ENCODE peak calls at places on chromosomes 16 and 17, in seven cellular contexts. One of them, this sample, is unnamed.

GRCh38 chr17:65634533-65634932 is 73.1 kb upstream of the AXIN2 start:
- DNase-seq in K562: no peak
- DNase-seq in HCT116: no peak
- DNase-seq in GM12878: no peak
- DNase-seq in SK-N-SH: no peak
- DNase-seq in HepG2: peak
- DNase-seq in H1: no peak
- DNase-seq in this sample: no peak

GRCh38 chr16:30948087-30948955 is 547 bp upstream of the ORAI3 start:
- DNase-seq in K562: peak
- DNase-seq in HCT116: peak
- DNase-seq in GM12878: no peak
- DNase-seq in SK-N-SH: peak
- DNase-seq in HepG2: peak
- DNase-seq in H1: peak
- DNase-seq in this sample: peak

GRCh38 chr17:49747632-49748031 is 16.3 kb downstream of the FAM117A start:
- DNase-seq in K562: no peak
- DNase-seq in HCT116: no peak
- DNase-seq in GM12878: no peak
- DNase-seq in SK-N-SH: no peak
- DNase-seq in HepG2: peak
- DNase-seq in H1: no peak
- DNase-seq in this sample: no peak

GRCh38 chr16:68257251-68257905 is 6.9 kb upstream of the SLC7A6 start:
- DNase-seq in K562: no peak
- DNase-seq in HCT116: no peak
- DNase-seq in GM12878: no peak
- DNase-seq in SK-N-SH: no peak
- DNase-seq in HepG2: no peak
- DNase-seq in H1: no peak
- DNase-seq in this sample: peak

GRCh38 chr16:46763147-46763546 is 15.0 kb upstream of the MYLK3 start:
- DNase-seq in K562: no peak
- DNase-seq in HCT116: no peak
- DNase-seq in GM12878: no peak
- DNase-seq in SK-N-SH: no peak
- DNase-seq in HepG2: no peak
- DNase-seq in H1: no peak
- DNase-seq in this sample: no peak

GRCh38 chr17:13825526-13826040 is 223.9 kb upstream of the HS3ST3A1 start:
- DNase-seq in K562: no peak
- DNase-seq in HCT116: no peak
- DNase-seq in GM12878: no peak
- DNase-seq in SK-N-SH: no peak
- DNase-seq in HepG2: no peak
- DNase-seq in H1: no peak
- DNase-seq in this sample: no peak

GRCh38 chr17:32747856-32748255 is 129.1 kb downstream of the MYO1D start:
- DNase-seq in K562: no peak
- DNase-seq in HCT116: no peak
- DNase-seq in GM12878: no peak
- DNase-seq in SK-N-SH: no peak
- DNase-seq in HepG2: peak
- DNase-seq in H1: no peak
- DNase-seq in this sample: no peak

GRCh38 chr16:9279661-9280060 is 188.2 kb downstream of the HAPSTR1 start:
- DNase-seq in K562: no peak
- DNase-seq in HCT116: no peak
- DNase-seq in GM12878: no peak
- DNase-seq in SK-N-SH: no peak
- DNase-seq in HepG2: no peak
- DNase-seq in H1: no peak
- DNase-seq in this sample: no peak

GRCh38 chr17:58783380-58783779 is 27.7 kb downstream of the PPM1E start:
- DNase-seq in K562: no peak
- DNase-seq in HCT116: no peak
- DNase-seq in GM12878: no peak
- DNase-seq in SK-N-SH: no peak
- DNase-seq in HepG2: no peak
- DNase-seq in H1: no peak
- DNase-seq in this sample: no peak

GRCh38 chr17:73901249-73901648 is 257.0 kb upstream of the SDK2 start:
- DNase-seq in K562: no peak
- DNase-seq in HCT116: no peak
- DNase-seq in GM12878: no peak
- DNase-seq in SK-N-SH: no peak
- DNase-seq in HepG2: no peak
- DNase-seq in H1: no peak
- DNase-seq in this sample: no peak

GRCh38 chr17:65170839-65171238 is 33.7 kb downstream of the RGS9 start:
- DNase-seq in K562: no peak
- DNase-seq in HCT116: no peak
- DNase-seq in GM12878: no peak
- DNase-seq in SK-N-SH: no peak
- DNase-seq in HepG2: peak
- DNase-seq in H1: no peak
- DNase-seq in this sample: peak

GRCh38 chr17:55238197-55238930 is 26.4 kb upstream of the HLF start:
- DNase-seq in K562: peak
- DNase-seq in HCT116: peak
- DNase-seq in GM12878: peak
- DNase-seq in SK-N-SH: peak
- DNase-seq in HepG2: peak
- DNase-seq in H1: peak
- DNase-seq in this sample: peak

GRCh38 chr16:89565506-89566372 is 5.3 kb downstream of the RPL13 start:
- DNase-seq in K562: peak
- DNase-seq in HCT116: peak
- DNase-seq in GM12878: no peak
- DNase-seq in SK-N-SH: peak
- DNase-seq in HepG2: peak
- DNase-seq in H1: no peak
- DNase-seq in this sample: peak

GRCh38 chr17:38444151-38444550 is 15.9 kb downstream of the ARHGAP23 start:
- DNase-seq in K562: peak
- DNase-seq in HCT116: no peak
- DNase-seq in GM12878: no peak
- DNase-seq in SK-N-SH: peak
- DNase-seq in HepG2: peak
- DNase-seq in H1: no peak
- DNase-seq in this sample: peak

GRCh38 chr16:54422159-54422558 is 135.6 kb upstream of the IRX3 start:
- DNase-seq in K562: no peak
- DNase-seq in HCT116: no peak
- DNase-seq in GM12878: no peak
- DNase-seq in SK-N-SH: no peak
- DNase-seq in HepG2: no peak
- DNase-seq in H1: no peak
- DNase-seq in this sample: no peak

GRCh38 chr16:2716948-2717347 is 3.1 kb downstream of the PRSS27 start:
- DNase-seq in K562: no peak
- DNase-seq in HCT116: no peak
- DNase-seq in GM12878: no peak
- DNase-seq in SK-N-SH: no peak
- DNase-seq in HepG2: no peak
- DNase-seq in H1: no peak
- DNase-seq in this sample: no peak
- TF ChIP-seq JUND in K562: no peak
- TF ChIP-seq JUND in HCT116: no peak
- TF ChIP-seq JUND in GM12878: no peak
- TF ChIP-seq JUND in SK-N-SH: no peak
- TF ChIP-seq JUND in HepG2: no peak
- TF ChIP-seq JUND in H1: no peak
- TF ChIP-seq JUND in this sample: no peak

DNA sequence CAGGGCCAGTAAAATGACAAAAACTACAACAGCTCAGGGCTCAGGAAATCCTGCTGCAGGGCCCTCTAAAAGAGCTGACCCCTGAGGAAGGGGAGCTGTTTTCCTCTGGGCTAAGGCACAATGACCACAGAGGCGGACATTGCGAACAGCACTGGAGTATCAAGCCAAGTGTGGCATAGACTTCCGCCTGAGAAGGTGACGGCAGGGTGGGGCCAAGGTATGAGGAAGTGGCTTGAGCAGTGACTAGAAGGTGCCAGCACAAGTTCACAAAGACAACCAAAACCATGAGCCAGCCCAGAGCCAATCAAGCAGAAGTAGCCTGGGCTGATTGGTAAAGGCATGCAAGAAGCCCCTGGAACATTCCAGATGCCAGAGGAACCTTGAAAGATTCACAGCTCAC is 13.9 kb downstream of the ERN2 start:
- DNase-seq in K562: no peak
- DNase-seq in HCT116: peak
- DNase-seq in GM12878: no peak
- DNase-seq in SK-N-SH: no peak
- DNase-seq in HepG2: no peak
- DNase-seq in H1: no peak
- DNase-seq in this sample: no peak
- TF ChIP-seq JUND in K562: no peak
- TF ChIP-seq JUND in HCT116: no peak
- TF ChIP-seq JUND in GM12878: no peak
- TF ChIP-seq JUND in SK-N-SH: no peak
- TF ChIP-seq JUND in HepG2: no peak
- TF ChIP-seq JUND in H1: no peak
- TF ChIP-seq JUND in this sample: no peak

DNA sequence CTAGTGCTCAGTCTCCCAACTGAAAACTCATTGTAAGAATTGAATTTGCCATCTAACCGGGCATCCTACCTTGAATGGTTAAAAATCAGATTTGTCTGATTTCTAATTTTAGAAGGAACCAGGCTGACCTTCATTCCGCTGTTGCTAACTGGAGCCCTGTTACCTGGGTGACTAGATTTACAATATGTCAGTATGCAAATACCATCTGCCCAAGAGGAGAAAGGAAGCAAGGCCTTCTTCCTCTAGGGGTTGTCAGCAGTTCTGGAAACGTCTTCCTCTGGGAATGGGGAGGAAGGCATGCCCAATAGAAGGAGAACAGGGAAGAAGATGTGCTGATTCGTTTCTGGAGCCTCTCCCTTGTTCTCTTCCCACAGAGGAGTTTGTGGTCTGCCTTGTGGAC is 137.9 kb downstream of the PITPNC1 start:
- DNase-seq in K562: no peak
- DNase-seq in HCT116: no peak
- DNase-seq in GM12878: no peak
- DNase-seq in SK-N-SH: no peak
- DNase-seq in HepG2: no peak
- DNase-seq in H1: no peak
- DNase-seq in this sample: peak
- TF ChIP-seq JUND in K562: no peak
- TF ChIP-seq JUND in HCT116: no peak
- TF ChIP-seq JUND in GM12878: no peak
- TF ChIP-seq JUND in SK-N-SH: no peak
- TF ChIP-seq JUND in HepG2: no peak
- TF ChIP-seq JUND in H1: no peak
- TF ChIP-seq JUND in this sample: no peak

DNA sequence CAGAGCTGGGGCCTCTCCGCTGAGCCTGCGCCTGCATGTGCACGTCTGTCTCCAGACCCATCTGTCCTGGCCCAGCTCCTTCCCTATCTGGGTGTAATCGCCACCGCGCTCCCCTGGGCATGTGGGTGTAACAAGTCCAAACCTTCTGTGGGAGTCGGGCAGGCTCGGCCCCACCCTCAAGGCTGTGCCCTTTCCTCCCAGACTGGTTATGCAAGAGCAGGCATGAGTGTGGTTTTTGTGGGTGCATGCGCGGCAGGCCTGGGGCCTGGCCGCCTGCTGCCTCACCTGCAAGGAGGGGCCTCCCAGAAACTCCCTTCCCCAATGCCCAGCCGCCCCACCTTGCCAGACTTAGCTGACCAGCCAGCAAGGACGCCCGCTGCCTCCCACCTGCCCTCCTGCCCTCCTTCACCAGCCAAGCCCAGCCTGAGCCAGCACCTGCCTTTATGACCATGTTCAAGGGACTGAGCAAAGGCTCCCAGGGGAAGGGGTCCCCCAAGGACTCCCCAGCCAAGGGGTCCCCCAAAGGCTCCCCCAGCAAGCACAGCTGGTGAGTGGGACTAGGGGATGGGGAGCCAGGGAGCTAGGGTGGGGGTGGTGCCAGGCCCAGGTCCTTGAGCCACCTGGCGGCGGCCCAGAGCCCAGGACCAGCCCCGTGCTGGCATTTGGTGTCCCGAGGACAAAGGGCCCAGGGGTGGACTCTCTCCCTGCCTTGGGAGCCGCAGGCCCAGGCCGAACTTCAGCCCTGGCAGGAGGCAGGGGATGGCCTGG is at the start of gene EVPLL:
- DNase-seq in K562: no peak
- DNase-seq in HCT116: no peak
- DNase-seq in GM12878: no peak
- DNase-seq in SK-N-SH: peak
- DNase-seq in HepG2: no peak
- DNase-seq in H1: no peak
- DNase-seq in this sample: peak
- TF ChIP-seq JUND in K562: no peak
- TF ChIP-seq JUND in HCT116: no peak
- TF ChIP-seq JUND in GM12878: no peak
- TF ChIP-seq JUND in SK-N-SH: no peak
- TF ChIP-seq JUND in HepG2: no peak
- TF ChIP-seq JUND in H1: no peak
- TF ChIP-seq JUND in this sample: no peak

DNA sequence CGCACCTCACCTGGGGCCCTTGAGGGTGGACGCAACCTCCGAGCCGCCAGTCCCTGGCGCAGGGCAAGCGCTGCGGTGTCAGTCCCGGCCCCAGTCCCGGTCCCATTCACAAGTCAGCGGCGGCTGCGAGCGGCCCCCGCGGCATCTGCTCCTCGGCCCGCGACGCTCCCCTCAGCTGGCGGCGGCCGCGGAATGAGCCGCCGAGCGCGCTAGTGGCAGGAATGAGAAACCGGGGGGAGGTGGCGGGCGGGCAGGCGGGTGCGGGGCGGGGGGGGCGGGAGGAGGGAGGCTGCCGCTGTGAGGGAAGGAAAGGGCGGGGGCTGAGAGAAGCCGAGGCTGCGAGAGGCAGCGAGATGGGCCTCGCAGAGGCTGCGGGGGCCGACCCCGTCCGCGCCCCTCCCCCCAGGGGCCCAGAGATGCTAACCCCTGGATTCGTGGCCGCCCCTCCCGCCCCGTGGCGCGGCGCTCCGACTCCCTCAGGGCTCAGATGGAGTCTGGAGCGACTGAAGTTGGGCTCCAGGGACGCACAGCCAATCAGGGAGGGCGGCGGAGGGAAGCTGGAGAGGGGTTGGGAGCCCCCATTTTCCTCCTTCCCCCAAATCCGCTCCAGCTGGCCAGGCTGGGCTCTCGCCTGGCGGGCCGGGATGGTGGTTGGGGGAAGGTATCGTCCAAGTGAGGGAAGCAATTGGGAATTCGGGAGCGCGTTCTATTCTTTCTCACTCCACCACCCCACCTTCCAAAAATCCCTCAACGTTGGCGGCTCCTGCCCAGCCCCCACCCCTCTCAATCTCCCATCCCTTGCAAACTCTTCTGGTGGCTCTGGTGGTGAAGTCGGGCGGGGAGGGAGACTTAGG is at the start of gene CDH11:
- DNase-seq in K562: no peak
- DNase-seq in HCT116: no peak
- DNase-seq in GM12878: no peak
- DNase-seq in SK-N-SH: peak
- DNase-seq in HepG2: no peak
- DNase-seq in H1: no peak
- DNase-seq in this sample: no peak
- TF ChIP-seq JUND in K562: no peak
- TF ChIP-seq JUND in HCT116: no peak
- TF ChIP-seq JUND in GM12878: no peak
- TF ChIP-seq JUND in SK-N-SH: no peak
- TF ChIP-seq JUND in HepG2: no peak
- TF ChIP-seq JUND in H1: no peak
- TF ChIP-seq JUND in this sample: no peak

This sample was measured in T47D.